ENCODE peak calls at places on chromosomes 5 and 9, in six cellular contexts. L, M, V, E, Y and Z are unnamed samples. For H3K36me3, the result is how much of the 10 kb centered on the place peaks cover.

GRCh38 chr9:124660341-124660801 is 110.7 kb downstream of the NR6A1 start:
- DNase-seq in V (no peak), Y (no peak), L (no peak), E (no peak), M (no peak), Z (peak)

GRCh38 chr9:90441814-90442213 is 200.8 kb downstream of the DIRAS2 start:
- DNase-seq in E (no peak), L (no peak), Y (no peak), M (no peak), V (no peak), Z (no peak)

GRCh38 chr9:91820949-91821880 is 128.8 kb downstream of the ROR2 start:
- DNase-seq in L (no peak), E (no peak), M (no peak), V (no peak), Y (no peak), Z (no peak)

GRCh38 chr5:181100121-181101015 is 30.6 kb downstream of the OR2V1 start:
- DNase-seq in L (peak), M (no peak), Y (no peak), E (peak), V (peak), Z (peak)

GRCh38 chr5:139768802-139769465 is 26.7 kb upstream of the PSD2 start:
- DNase-seq in L (no peak), M (no peak), E (no peak), V (no peak), Y (no peak), Z (no peak)

GRCh38 chr9:136729144-136729543 is 13.6 kb downstream of the LCN10 start:
- DNase-seq in V (peak), E (no peak), Y (no peak), L (no peak), M (no peak), Z (no peak)

GRCh38 chr5:141412853-141413539 is at the start of gene PCDHGA10:
- DNase-seq in V (peak), M (peak), E (no peak), Y (no peak), L (peak), Z (no peak)

GRCh38 chr9:93379051-93379450 is 72.4 kb upstream of the FAM120A start:
- DNase-seq in V (no peak), E (no peak), Y (no peak), L (no peak), M (no peak), Z (no peak)

GRCh38 chr5:56848206-56848605 is 32.9 kb downstream of the MAP3K1 start:
- DNase-seq in M (no peak), Y (no peak), E (no peak), V (no peak), L (no peak), Z (no peak)

GRCh38 chr9:127991017-127991756 is 10.4 kb upstream of the EEIG1 start:
- DNase-seq in E (no peak), L (no peak), V (no peak), M (no peak), Y (no peak), Z (no peak)

GRCh38 chr9:72352911-72353388 is 12.1 kb downstream of the ZFAND5 start:
- DNase-seq in M (no peak), V (no peak), E (no peak), Y (no peak), L (no peak), Z (no peak)

GRCh38 chr9:89543057-89543456 is 45.1 kb upstream of the SEMA4D start:
- DNase-seq in M (no peak), Y (no peak), L (no peak), V (no peak), E (no peak), Z (no peak)

GRCh38 chr9:105195259-105195658 is 49.2 kb upstream of the SLC44A1 start:
- DNase-seq in M (no peak), L (no peak), Y (no peak), E (no peak), V (no peak), Z (no peak)

GRCh38 chr9:16871358-16872151 is 1.1 kb upstream of the BNC2 start:
- DNase-seq in Y (peak), V (peak), E (no peak), L (peak), M (no peak), Z (peak)

GRCh38 chr5:15510092-15510491 is 10.1 kb downstream of the FBXL7 start:
- DNase-seq in L (no peak), E (no peak), V (no peak), M (no peak), Y (no peak), Z (no peak)

GRCh38 chr9:89591291-89592200 is 13.3 kb upstream of the GADD45G start:
- DNase-seq in L (no peak), V (no peak), E (no peak), M (no peak), Y (no peak), Z (no peak)

GRCh38 chr5:42870882-42871418 is 59.3 kb upstream of the SELENOP start:
- DNase-seq in M (no peak), L (no peak), V (no peak), E (no peak), Y (no peak), Z (no peak)

GRCh38 chr5:119341452-119342349 is 14.1 kb upstream of the TNFAIP8 start:
- DNase-seq in V (no peak), M (peak), E (no peak), L (no peak), Y (no peak), Z (peak)

GRCh38 chr5:65199988-65200668 is 281.6 kb downstream of the ADAMTS6 start:
- DNase-seq in M (no peak), E (no peak), L (no peak), Y (no peak), V (no peak), Z (no peak)

GRCh38 chr5:167877319-167877718 is 414.1 kb upstream of the WWC1 start:
- DNase-seq in V (no peak), Y (no peak), L (no peak), E (no peak), M (no peak), Z (no peak)

GRCh38 chr9:73565833-73566465 is 414.3 kb downstream of the ANXA1 start:
- DNase-seq in L (no peak), M (no peak), Y (no peak), V (no peak), E (no peak), Z (no peak)
- TF ChIP-seq CTCF in L (peak), M (no peak), Y (no peak), V (no peak), E (no peak), Z (peak)

GRCh38 chr5:151067632-151068031 is 13.2 kb downstream of the TNIP1 start:
- DNase-seq in Y (no peak), M (no peak), E (no peak), V (no peak), L (no peak), Z (no peak)
- H3K36me3 ChIP-seq in Y (under half), M (under half), E (under half), V (under half), L (under half), Z (half or more)

GRCh38 chr5:179812997-179813607 is 6.4 kb upstream of the MGAT4B start:
- DNase-seq in V (no peak), Y (no peak), L (no peak), M (no peak), E (no peak), Z (no peak)
- H3K4me3 ChIP-seq in V (no peak), Y (no peak), L (no peak), M (no peak), E (no peak), Z (no peak)

GRCh38 chr5:616342-617039 is 4.4 kb downstream of the CEP72 start:
- DNase-seq in L (no peak), Y (no peak), E (no peak), M (peak), V (peak), Z (no peak)
- TF ChIP-seq CTCF in L (peak), Y (no peak), E (no peak), M (peak), V (no peak), Z (no peak)